ENCODE peak calls at places on chromosomes 13 and 19, in seven cellular contexts. R is AG10803, N is AG04450, U is OCI-LY7, F is progenitor cell of endocrine pancreas, B is adrenal gland, X is IMR-90. O is an unnamed sample.

GRCh38 chr13:46687810-46688209 is 109.2 kb downstream of the ESD start:
- DNase-seq in R (no peak), B (peak), U (no peak), X (peak), F (no peak), N (no peak), O (no peak)

GRCh38 chr19:5445667-5446066 is 9.6 kb upstream of the ZNRF4 start:
- DNase-seq in F (no peak), R (peak), U (no peak), B (peak), X (no peak), N (no peak), O (no peak)

GRCh38 chr19:42658148-42658547 is 63.4 kb upstream of the CEACAM8 start:
- DNase-seq in X (peak), B (no peak), F (no peak), R (peak), N (no peak), U (no peak), O (no peak)

GRCh38 chr19:12695997-12696365 is 450 bp downstream of the FBXW9 start:
- DNase-seq in U (peak), X (no peak), R (no peak), N (no peak), B (no peak), F (no peak), O (no peak)

GRCh38 chr13:51764184-51765141 is 39.5 kb downstream of the DHRS12 start:
- DNase-seq in R (peak), X (peak), N (peak), U (no peak), F (no peak), B (no peak), O (peak)

GRCh38 chr13:52879950-52880650 is 31.7 kb upstream of the PCDH8 start:
- DNase-seq in U (no peak), F (no peak), B (no peak), R (no peak), N (no peak), X (no peak), O (no peak)

GRCh38 chr19:15323496-15324235 is 8.7 kb downstream of the BRD4 start:
- DNase-seq in R (peak), X (peak), U (no peak), N (no peak), F (no peak), B (peak), O (no peak)

GRCh38 chr13:97629601-97630272 is 195.8 kb downstream of the RAP2A start:
- DNase-seq in B (no peak), R (no peak), N (no peak), F (no peak), X (no peak), U (no peak), O (no peak)

GRCh38 chr19:29526730-29527499 is 1.1 kb downstream of the VSTM2B start:
- DNase-seq in F (no peak), U (no peak), B (no peak), R (no peak), X (no peak), N (no peak), O (peak)

GRCh38 chr19:13100871-13101589 is 1.6 kb downstream of the LYL1 start:
- DNase-seq in N (no peak), R (no peak), B (no peak), F (no peak), X (no peak), U (peak), O (no peak)

GRCh38 chr19:33749619-33750175 is 47.0 kb upstream of the KCTD15 start:
- DNase-seq in B (no peak), X (no peak), R (no peak), U (no peak), F (no peak), N (no peak), O (no peak)

GRCh38 chr13:39405596-39405995 is 197.4 kb downstream of the LHFPL6 start:
- DNase-seq in U (no peak), X (no peak), F (no peak), B (no peak), N (no peak), R (no peak), O (no peak)

GRCh38 chr19:16014923-16015804 is 61.1 kb upstream of the TPM4 start:
- DNase-seq in R (no peak), X (no peak), B (no peak), U (no peak), N (no peak), F (no peak), O (peak)

GRCh38 chr13:19597523-19597922 is 35.9 kb upstream of the MPHOSPH8 start:
- DNase-seq in R (peak), B (no peak), F (no peak), X (peak), U (no peak), N (peak), O (no peak)

GRCh38 chr13:106373304-106373988 is 162.0 kb downstream of the EFNB2 start:
- DNase-seq in N (no peak), U (peak), X (no peak), R (no peak), B (no peak), F (no peak), O (no peak)

GRCh38 chr13:113914333-113915011 is 50.6 kb upstream of the GAS6 start:
- DNase-seq in F (no peak), N (no peak), B (no peak), U (no peak), R (no peak), X (no peak), O (no peak)

GRCh38 chr13:114319441-114319871 is 5.2 kb downstream of the CHAMP1 start:
- DNase-seq in N (peak), B (no peak), X (peak), F (no peak), R (peak), U (no peak), O (no peak)

GRCh38 chr19:4086336-4086953 is 19.7 kb upstream of the ZBTB7A start:
- DNase-seq in N (no peak), U (no peak), R (no peak), B (no peak), F (no peak), X (no peak), O (no peak)

GRCh38 chr19:45638930-45639729 is at the start of gene EML2:
- DNase-seq in U (peak), N (no peak), F (peak), R (peak), X (no peak), B (peak), O (peak)

GRCh38 chr19:47280183-47280797 is 5.6 kb downstream of the INAFM1 start:
- DNase-seq in U (peak), X (no peak), R (peak), N (no peak), F (no peak), B (no peak), O (peak)

GRCh38 chr19:54047626-54048025 is 16.1 kb downstream of the VSTM1 start:
- DNase-seq in N (no peak), F (no peak), X (no peak), U (no peak), B (no peak), R (no peak), O (no peak)

GRCh38 chr13:27774651-27775050 is 17.6 kb upstream of the GSX1 start:
- DNase-seq in X (no peak), B (no peak), U (peak), R (no peak), F (no peak), N (no peak), O (no peak)

GRCh38 chr13:24491853-24492252 is 20.7 kb downstream of the PARP4 start:
- DNase-seq in N (no peak), R (no peak), F (no peak), X (no peak), U (no peak), B (no peak), O (no peak)
- TF ChIP-seq CTCF in N (peak), R (peak), F (no peak), X (no peak), U (no peak), B (no peak), O (no peak)

DNA sequence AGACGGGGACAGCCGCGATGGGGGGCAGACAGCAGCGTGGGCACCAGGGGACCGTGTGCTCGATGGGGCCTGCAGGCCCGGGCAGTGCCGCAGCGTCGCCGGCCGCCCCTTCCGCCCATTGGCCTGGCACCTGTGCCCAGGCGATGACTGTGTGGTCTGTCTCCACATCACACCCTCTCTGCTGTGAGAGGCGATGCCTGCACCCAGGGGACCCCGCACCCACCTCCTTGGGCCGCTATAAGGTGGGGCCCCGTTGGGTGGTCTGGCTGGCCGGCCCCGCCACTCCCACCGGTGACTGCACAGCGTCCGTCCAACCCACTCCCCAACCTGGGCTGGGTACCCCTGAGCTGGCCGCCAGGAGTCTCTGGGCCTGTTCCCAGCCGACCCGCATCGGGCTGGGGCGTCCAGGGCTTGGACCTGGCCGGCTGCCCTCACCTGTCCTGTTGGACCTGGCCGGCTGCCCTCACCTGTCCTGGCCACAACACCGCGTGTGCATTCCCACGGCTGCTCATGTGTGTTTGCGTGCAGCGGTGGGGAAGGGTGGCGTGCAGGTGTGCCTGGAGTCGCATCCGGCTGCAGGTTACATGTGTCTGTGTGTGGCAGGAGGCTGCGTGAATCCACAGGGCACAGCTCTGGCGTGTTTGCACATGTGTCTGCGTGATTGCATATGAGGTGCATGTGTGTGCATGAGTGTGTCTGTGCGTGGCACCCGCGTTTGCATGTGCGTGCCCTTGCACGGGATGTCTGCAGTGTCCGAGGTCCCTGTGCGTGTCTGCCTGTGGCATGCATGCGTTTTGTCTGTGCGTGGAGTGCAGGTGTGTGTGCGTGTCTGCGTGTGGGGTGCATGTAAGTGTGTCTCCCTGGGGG is 3.1 kb downstream of the EFNA2 start:
- DNase-seq in U (no peak), F (no peak), R (no peak), N (no peak), B (no peak), X (no peak), O (no peak)
- TF ChIP-seq CTCF in U (no peak), F (no peak), R (no peak), N (no peak), B (no peak), X (no peak), O (no peak)

GRCh38 chr13:21917046-21918010 is 246.5 kb downstream of the FGF9 start:
- DNase-seq in F (no peak), B (peak), R (no peak), U (no peak), N (no peak), X (peak), O (no peak)

GRCh38 chr13:21911916-21912315 is 241.0 kb downstream of the FGF9 start:
- DNase-seq in X (no peak), R (no peak), F (no peak), B (no peak), N (no peak), U (no peak), O (no peak)

GRCh38 chr13:21909331-21909730 is 238.5 kb downstream of the FGF9 start:
- DNase-seq in U (no peak), F (no peak), X (no peak), N (no peak), B (no peak), R (no peak), O (no peak)

DNA sequence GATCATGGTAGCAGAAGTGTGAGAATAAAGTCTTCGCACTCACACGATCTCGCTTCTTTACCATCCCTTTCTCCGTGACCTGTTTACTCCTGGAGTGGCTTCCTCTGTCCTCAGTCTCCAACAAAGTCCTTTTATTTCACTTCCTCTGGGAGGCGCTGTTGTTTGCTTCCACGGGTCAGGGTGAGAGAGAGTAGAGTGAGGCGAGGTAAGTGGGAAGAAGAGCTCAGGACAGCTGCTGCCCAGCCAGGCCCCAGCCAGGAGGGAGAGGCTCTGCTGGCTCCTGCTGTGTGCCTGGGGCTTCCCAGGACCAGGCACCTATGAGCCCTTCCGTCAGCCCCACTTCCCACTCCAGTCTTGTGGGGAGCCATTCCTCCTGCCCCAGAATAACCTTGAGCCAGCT is 242.1 kb downstream of the FGF9 start:
- DNase-seq in X (peak), U (no peak), R (no peak), N (no peak), B (no peak), F (no peak), O (peak)
- TF ChIP-seq CTCF in X (peak), U (peak), R (peak), N (peak), B (no peak), F (peak), O (no peak)

GRCh38 chr13:100810991-100811390 is 136.4 kb upstream of the TMTC4 start:
- DNase-seq in B (no peak), X (no peak), R (no peak), N (no peak), F (no peak), U (no peak), O (no peak)

GRCh38 chr13:100811906-100812305 is 137.3 kb upstream of the TMTC4 start:
- DNase-seq in N (no peak), F (no peak), U (no peak), R (no peak), B (no peak), X (no peak), O (no peak)

GRCh38 chr13:100808848-100809247 is 134.3 kb upstream of the TMTC4 start:
- DNase-seq in U (no peak), R (no peak), N (no peak), B (no peak), F (no peak), X (no peak), O (no peak)

GRCh38 chr13:100809856-100810255 is 135.3 kb upstream of the TMTC4 start:
- DNase-seq in U (no peak), X (no peak), N (no peak), R (no peak), B (no peak), F (no peak), O (no peak)

DNA sequence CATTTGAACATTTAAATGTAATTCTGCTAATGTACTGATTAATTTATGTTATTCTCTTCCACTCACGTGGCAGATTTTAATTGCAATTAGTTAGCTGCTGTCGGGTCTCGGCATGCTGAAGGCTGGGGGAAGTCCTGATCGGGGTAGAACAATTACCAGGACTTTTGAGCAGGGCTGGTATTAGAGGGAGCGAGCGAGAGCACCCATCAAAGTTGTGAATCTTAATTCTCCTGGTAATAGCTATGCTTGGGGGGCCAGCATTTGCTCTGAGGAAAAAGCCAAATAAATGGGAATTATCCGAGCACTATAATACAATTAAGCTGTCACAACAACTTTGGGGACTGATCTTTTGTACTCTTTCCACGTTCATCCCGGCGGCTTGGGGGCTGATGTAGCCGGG is 136.8 kb upstream of the TMTC4 start:
- DNase-seq in B (no peak), F (no peak), N (no peak), X (no peak), U (no peak), R (no peak), O (no peak)
- TF ChIP-seq CTCF in B (no peak), F (no peak), N (no peak), X (no peak), U (no peak), R (no peak), O (no peak)